ENCODE peak calls at places on chromosomes 11 and 22, in four cellular contexts. K, D, R and X are unnamed samples.

GRCh38 chr22:35641494-35642120 is 6.6 kb upstream of the APOL6 start:
- DNase-seq in K (no peak), D (no peak), R (no peak), X (no peak)

GRCh38 chr22:23130697-23131096 is 11.1 kb downstream of the RSPH14 start:
- DNase-seq in D (no peak), R (no peak), K (no peak), X (no peak)

GRCh38 chr11:132278801-132279574 is 908.6 kb downstream of the NTM start:
- DNase-seq in K (no peak), R (peak; percentile 4), D (no peak), X (no peak)

GRCh38 chr11:62789576-62789975 is 2.2 kb downstream of the TMEM223 start:
- DNase-seq in D (no peak), R (no peak), K (no peak), X (no peak)

GRCh38 chr11:44861829-44862545 is 88.7 kb downstream of the TP53I11 start:
- DNase-seq in R (peak; percentile 79), D (peak; percentile 54), K (peak; percentile 94), X (peak; percentile 86)

GRCh38 chr11:57585301-57585700 is 12.2 kb upstream of the SERPING1 start:
- DNase-seq in D (no peak), K (no peak), R (no peak), X (no peak)

GRCh38 chr11:63880031-63880841 is 36.7 kb downstream of the RCOR2 start:
- DNase-seq in K (no peak), D (no peak), R (no peak), X (no peak)

GRCh38 chr11:79404325-79404724 is 36.5 kb downstream of the TENM4 start:
- DNase-seq in R (no peak), K (no peak), D (no peak), X (no peak)

GRCh38 chr11:61150656-61151544 is 10.3 kb downstream of the VPS37C start:
- DNase-seq in K (no peak), D (no peak), R (no peak), X (peak; percentile 43)

GRCh38 chr11:8290122-8290810 is 26.6 kb upstream of the LMO1 start:
- DNase-seq in K (no peak), D (no peak), R (no peak), X (peak; percentile 43)

GRCh38 chr22:43853328-43853931 is 8.9 kb downstream of the SULT4A1 start:
- DNase-seq in K (no peak), D (no peak), R (no peak), X (no peak)

GRCh38 chr11:110125632-110126031 is 32.4 kb downstream of the ZC3H12C start:
- DNase-seq in D (no peak), K (no peak), R (no peak), X (no peak)

GRCh38 chr11:10314199-10315072 is 9.6 kb downstream of the ADM start:
- DNase-seq in D (no peak), K (no peak), R (peak; percentile 46), X (no peak)

GRCh38 chr22:26395926-26396325 is 33.1 kb upstream of the ASPHD2 start:
- DNase-seq in R (no peak), K (no peak), D (no peak), X (no peak)

GRCh38 chr11:130427581-130428211 is 713 bp downstream of the ADAMTS8 start:
- DNase-seq in D (no peak), R (no peak), K (no peak), X (no peak)

GRCh38 chr22:22034469-22035132 is 52.0 kb upstream of the TOP3B start:
- DNase-seq in D (no peak), R (no peak), K (no peak), X (no peak)

GRCh38 chr11:5364214-5364613 is 12.9 kb downstream of the OR51B6 start:
- DNase-seq in R (peak; percentile 43), D (no peak), K (no peak), X (no peak)

GRCh38 chr11:122229078-122229477 is 113.1 kb upstream of the BLID start:
- DNase-seq in D (no peak), R (no peak), K (no peak), X (no peak)

GRCh38 chr22:41285441-41285819 is 557 bp downstream of the RANGAP1 start:
- DNase-seq in R (peak; percentile 78), K (peak; percentile 90), D (peak; percentile 48), X (peak; percentile 23)

GRCh38 chr11:94424662-94425061 is 23.4 kb upstream of the GPR83 start:
- DNase-seq in D (no peak), K (no peak), R (no peak), X (no peak)

GRCh38 chr22:22201185-22201924 is 43.2 kb upstream of the VPREB1 start:
- DNase-seq in K (peak; percentile 52), D (peak; percentile 50), R (peak; percentile 15), X (no peak)

GRCh38 chr11:19838994-19839768 is 126.5 kb downstream of the NAV2 start:
- DNase-seq in R (no peak), D (no peak), K (no peak), X (no peak)

GRCh38 chr11:9017773-9018172 is 14.0 kb upstream of the NRIP3 start:
- DNase-seq in K (no peak), D (peak; percentile 62), R (no peak), X (peak; percentile 70)

GRCh38 chr22:44217346-44217745 is 36.6 kb downstream of the PARVG start:
- DNase-seq in K (no peak), R (no peak), D (no peak), X (no peak)

GRCh38 chr22:23700706-23701105 is 9.9 kb downstream of the RGL4 start:
- DNase-seq in R (no peak), K (no peak), D (no peak), X (no peak)

GRCh38 chr11:2542406-2542805 is 97.6 kb downstream of the KCNQ1 start:
- DNase-seq in R (no peak), D (no peak), K (peak; percentile 26), X (peak; percentile 29)

GRCh38 chr11:68189082-68189481 is 24.0 kb downstream of the KMT5B start:
- DNase-seq in R (no peak), D (no peak), K (no peak), X (no peak)

GRCh38 chr22:49963647-49964026 is 3.1 kb downstream of the PIM3 start:
- DNase-seq in D (peak; percentile 15), K (peak; percentile 57), R (no peak), X (peak; percentile 69)

GRCh38 chr22:36423461-36424404 is 36.0 kb upstream of the MYH9 start:
- DNase-seq in D (no peak), R (no peak), K (no peak), X (no peak)

GRCh38 chr11:68584097-68584496 is 100.2 kb upstream of the GAL start:
- DNase-seq in K (peak; percentile 64), R (peak; percentile 18), D (peak; percentile 47), X (peak; percentile 70)

DNA sequence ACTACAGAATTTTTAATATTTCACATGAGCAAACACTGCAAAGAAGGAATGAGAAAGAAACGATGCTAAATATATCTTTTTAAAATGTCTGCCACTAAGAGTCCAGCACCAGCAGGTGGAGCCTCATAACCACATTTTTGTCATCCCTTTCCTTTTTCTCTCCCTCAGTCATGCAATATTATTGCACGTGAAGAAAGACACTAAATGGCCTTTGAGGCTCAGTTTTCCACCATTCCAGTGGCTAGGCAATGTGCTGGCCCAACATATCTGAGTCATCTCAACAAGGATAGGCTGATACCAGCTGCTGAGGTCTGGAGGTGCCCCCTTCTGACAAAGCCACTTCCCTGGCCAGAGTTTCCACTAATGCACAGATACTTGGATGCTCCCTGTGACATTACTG is 1.8 kb downstream of the ALKBH8 start:
- DNase-seq in D (no peak), R (peak; percentile 69), K (peak; percentile 52), X (no peak)
- H3K4me3 ChIP-seq in D (no peak overlapping the region), R (no peak overlapping the region), K (no peak overlapping the region), X (no peak overlapping the region)

DNA sequence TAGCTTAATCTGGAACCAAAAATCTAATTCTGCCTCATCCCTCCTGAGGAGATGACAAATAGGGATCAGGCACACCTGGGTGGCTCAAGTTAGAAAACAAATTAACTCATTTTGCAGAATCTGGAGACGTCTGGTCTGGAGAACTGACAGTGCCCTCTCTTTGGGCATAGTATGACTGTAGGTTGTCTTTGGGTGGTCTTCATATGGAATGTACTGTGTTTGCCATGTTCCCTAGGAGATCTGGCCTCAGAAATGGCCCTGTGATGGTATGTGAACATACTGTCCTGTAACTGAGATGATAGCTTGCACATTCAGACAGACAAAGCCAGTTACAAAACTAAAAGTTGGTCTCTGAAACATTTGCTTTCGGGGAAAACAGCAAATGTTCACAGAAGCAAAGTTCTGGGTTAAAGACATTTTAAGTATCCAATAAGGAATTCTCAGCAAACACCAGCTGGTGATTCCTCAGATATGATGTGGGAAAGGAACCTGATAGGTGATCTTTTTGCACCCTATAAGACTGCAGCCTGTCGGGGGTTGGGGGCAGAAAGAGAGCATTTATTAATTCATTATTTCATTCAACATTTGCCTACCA is 29.7 kb downstream of the CD44 start:
- DNase-seq in R (no peak), K (no peak), D (no peak), X (no peak)
- H3K4me1 ChIP-seq in R (peaks cover 39% of the 10 kb centered on the region), K (peaks cover 97% of the 10 kb centered on the region), D (peaks cover 27% of the 10 kb centered on the region), X (no peaks in the 10 kb centered on the region)

GRCh38 chr11:35138058-35138457 is 913 bp upstream of the CD44 start:
- DNase-seq in D (no peak), R (no peak), K (no peak), X (no peak)
- H3K4me3 ChIP-seq in D (peak overlapping the region; percentile 94), R (no peak overlapping the region), K (peak overlapping the region; percentile 82), X (peak overlapping the region; percentile 69)

GRCh38 chr22:29330753-29331152 is 15.3 kb upstream of the RASL10A start:
- DNase-seq in R (peak; percentile 43), K (no peak), D (peak; percentile 42), X (no peak)

GRCh38 chr22:29330291-29330690 is 14.8 kb upstream of the RASL10A start:
- DNase-seq in K (no peak), R (no peak), D (no peak), X (no peak)

GRCh38 chr22:29331213-29331612 is 15.7 kb upstream of the RASL10A start:
- DNase-seq in K (no peak), R (no peak), D (no peak), X (no peak)

GRCh38 chr22:29332886-29333496 is 17.5 kb upstream of the RASL10A start:
- DNase-seq in D (no peak), R (no peak), K (no peak), X (no peak)

GRCh38 chr22:29331658-29332300 is 16.3 kb upstream of the RASL10A start:
- DNase-seq in R (no peak), D (no peak), K (no peak), X (no peak)
- H3K4me1 ChIP-seq in R (peaks cover 10% of the 10 kb centered on the region), D (no peaks in the 10 kb centered on the region), K (no peaks in the 10 kb centered on the region), X (no peaks in the 10 kb centered on the region)